ENCODE peak calls at places on chromosomes 7 and 10, in five cellular contexts. One of them, this sample, is unnamed.

GRCh38 chr7:79452032-79452494 is 1.4 kb downstream of the MAGI2 start:
- DNase-seq in GM12878: no peak
- DNase-seq in K562: no peak
- DNase-seq in GM12891: no peak
- DNase-seq in H1: peak; percentile 19
- DNase-seq in this sample: no peak

GRCh38 chr10:25933653-25934608 is at the start of gene MYO3A:
- DNase-seq in GM12878: no peak
- DNase-seq in H1: no peak
- DNase-seq in GM12891: peak; percentile 6
- DNase-seq in K562: no peak
- DNase-seq in this sample: no peak

GRCh38 chr7:101124376-101125056 is 2.4 kb upstream of the SERPINE1 start:
- DNase-seq in GM12878: no peak
- DNase-seq in GM12891: no peak
- DNase-seq in K562: no peak
- DNase-seq in H1: no peak
- DNase-seq in this sample: no peak

GRCh38 chr7:49400891-49401550 is 372.4 kb upstream of the VWC2 start:
- DNase-seq in K562: no peak
- DNase-seq in GM12891: no peak
- DNase-seq in H1: no peak
- DNase-seq in GM12878: no peak
- DNase-seq in this sample: no peak

GRCh38 chr7:93036807-93037206 is 81.0 kb downstream of the SAMD9 start:
- DNase-seq in GM12891: peak; percentile 32
- DNase-seq in H1: no peak
- DNase-seq in GM12878: peak; percentile 61
- DNase-seq in K562: no peak
- DNase-seq in this sample: no peak

GRCh38 chr10:53893061-53893460 is 908.0 kb downstream of the PCDH15 start:
- DNase-seq in GM12878: no peak
- DNase-seq in K562: no peak
- DNase-seq in H1: no peak
- DNase-seq in GM12891: no peak
- DNase-seq in this sample: no peak

GRCh38 chr7:101104799-101105198 is 19.5 kb downstream of the TRIM56 start:
- DNase-seq in GM12878: no peak
- DNase-seq in K562: no peak
- DNase-seq in GM12891: no peak
- DNase-seq in H1: no peak
- DNase-seq in this sample: no peak

GRCh38 chr10:89073719-89074118 is 83.1 kb downstream of the FAS start:
- DNase-seq in GM12878: no peak
- DNase-seq in H1: no peak
- DNase-seq in GM12891: no peak
- DNase-seq in K562: no peak
- DNase-seq in this sample: no peak

GRCh38 chr7:103149808-103150180 is 895 bp upstream of the NAPEPLD start:
- DNase-seq in GM12878: no peak
- DNase-seq in GM12891: no peak
- DNase-seq in K562: peak; percentile 24
- DNase-seq in H1: no peak
- DNase-seq in this sample: no peak

GRCh38 chr7:1050956-1051690 is 6.8 kb downstream of the GPR146 start:
- DNase-seq in GM12891: no peak
- DNase-seq in K562: no peak
- DNase-seq in H1: no peak
- DNase-seq in GM12878: no peak
- DNase-seq in this sample: no peak

GRCh38 chr7:20399516-20399915 is 68.8 kb downstream of the ITGB8 start:
- DNase-seq in K562: no peak
- DNase-seq in GM12891: no peak
- DNase-seq in GM12878: no peak
- DNase-seq in H1: no peak
- DNase-seq in this sample: no peak

GRCh38 chr7:3431306-3431705 is 130.3 kb downstream of the SDK1 start:
- DNase-seq in GM12878: no peak
- DNase-seq in GM12891: no peak
- DNase-seq in H1: no peak
- DNase-seq in K562: no peak
- DNase-seq in this sample: no peak

GRCh38 chr7:80804581-80804980 is 114.3 kb downstream of the SEMA3C start:
- DNase-seq in H1: no peak
- DNase-seq in GM12878: no peak
- DNase-seq in GM12891: no peak
- DNase-seq in K562: no peak
- DNase-seq in this sample: no peak

GRCh38 chr7:88291401-88292173 is 15.1 kb downstream of the STEAP4 start:
- DNase-seq in H1: no peak
- DNase-seq in K562: no peak
- DNase-seq in GM12878: no peak
- DNase-seq in GM12891: no peak
- DNase-seq in this sample: no peak

DNA sequence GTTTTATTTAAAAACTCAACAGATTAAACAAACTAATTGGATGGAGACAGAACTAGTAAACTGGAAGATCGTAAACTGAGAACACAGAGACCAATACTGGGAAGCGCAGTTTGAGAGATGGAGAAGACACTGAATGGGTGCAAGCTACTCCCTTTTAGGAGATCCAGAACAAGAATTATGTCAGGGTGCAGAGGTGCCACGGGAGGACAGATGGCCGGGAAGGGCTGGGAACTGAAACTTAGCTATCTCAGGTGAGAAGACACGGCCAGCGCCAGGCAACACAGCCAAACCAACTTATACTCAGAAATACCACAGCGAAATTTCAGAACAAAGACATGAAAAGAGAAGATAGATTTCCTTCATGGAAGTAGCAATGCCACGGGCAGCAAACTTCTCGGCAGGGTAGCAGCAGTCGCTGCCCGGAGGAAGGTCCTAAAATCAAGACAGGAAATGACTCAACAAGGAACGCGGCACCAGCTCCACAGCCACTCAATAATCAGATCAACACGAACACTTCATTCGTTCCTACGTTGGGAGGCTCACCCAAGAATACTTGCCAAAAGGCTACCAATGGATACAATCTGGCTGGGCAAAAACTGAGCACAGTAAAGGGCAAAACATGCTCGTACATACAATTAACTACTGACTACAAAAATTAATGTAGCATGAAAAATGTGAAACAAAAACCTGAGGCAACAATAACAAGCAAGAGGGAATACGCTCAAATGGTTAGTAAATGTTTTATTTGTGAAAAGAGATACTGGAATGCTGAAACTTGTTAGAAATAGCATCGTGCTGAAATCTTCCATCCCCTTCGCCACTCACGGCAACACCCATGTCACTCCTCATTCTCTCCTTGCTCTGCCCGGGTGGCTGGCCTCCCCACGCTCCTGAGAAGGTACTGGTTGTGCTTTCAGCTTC is 2.2 kb upstream of the LRRC27 start:
- DNase-seq in H1: no peak
- DNase-seq in K562: no peak
- DNase-seq in GM12878: no peak
- DNase-seq in GM12891: no peak
- DNase-seq in this sample: no peak
- TF ChIP-seq POLR2A in H1: no peak
- TF ChIP-seq POLR2A in K562: peak; percentile 59
- TF ChIP-seq POLR2A in GM12878: no peak
- TF ChIP-seq POLR2A in GM12891: no peak
- TF ChIP-seq POLR2A in this sample: no peak

GRCh38 chr7:129502708-129503685 is 666 bp downstream of the SMKR1 start:
- DNase-seq in GM12878: no peak
- DNase-seq in H1: no peak
- DNase-seq in GM12891: no peak
- DNase-seq in K562: no peak
- DNase-seq in this sample: no peak
- TF ChIP-seq TAF1 in GM12878: no peak
- TF ChIP-seq TAF1 in H1: no peak
- TF ChIP-seq TAF1 in GM12891: no peak
- TF ChIP-seq TAF1 in K562: no peak
- TF ChIP-seq TAF1 in this sample: no peak

GRCh38 chr10:32349199-32349585 is 2.2 kb upstream of the EPC1 start:
- DNase-seq in H1: no peak
- DNase-seq in K562: no peak
- DNase-seq in GM12878: no peak
- DNase-seq in GM12891: no peak
- DNase-seq in this sample: no peak

GRCh38 chr10:32348297-32349198 is 1.6 kb upstream of the EPC1 start:
- DNase-seq in GM12878: no peak
- DNase-seq in K562: no peak
- DNase-seq in H1: no peak
- DNase-seq in GM12891: no peak
- DNase-seq in this sample: no peak

GRCh38 chr10:32346551-32347362 is at the start of gene EPC1:
- DNase-seq in K562: peak; percentile 90
- DNase-seq in GM12878: peak; percentile 63
- DNase-seq in H1: peak; percentile 53
- DNase-seq in GM12891: peak; percentile 88
- DNase-seq in this sample: peak; percentile 87

GRCh38 chr10:32347363-32347735 is 391 bp upstream of the EPC1 start:
- DNase-seq in H1: no peak
- DNase-seq in GM12878: no peak
- DNase-seq in K562: no peak
- DNase-seq in GM12891: no peak
- DNase-seq in this sample: peak; percentile 26

GRCh38 chr10:32346134-32346550 is 816 bp downstream of the EPC1 start:
- DNase-seq in K562: peak; percentile 81
- DNase-seq in GM12891: peak; percentile 86
- DNase-seq in H1: peak; percentile 91
- DNase-seq in GM12878: peak; percentile 82
- DNase-seq in this sample: peak; percentile 87
- TF ChIP-seq POLR2A in K562: no peak
- TF ChIP-seq POLR2A in GM12891: peak; percentile 67
- TF ChIP-seq POLR2A in H1: no peak
- TF ChIP-seq POLR2A in GM12878: no peak
- TF ChIP-seq POLR2A in this sample: no peak

GRCh38 chr7:114460021-114460420 is 45.4 kb downstream of the FOXP2 start:
- DNase-seq in H1: no peak
- DNase-seq in K562: no peak
- DNase-seq in GM12891: no peak
- DNase-seq in GM12878: no peak
- DNase-seq in this sample: no peak

GRCh38 chr7:114459574-114459973 is 45.0 kb downstream of the FOXP2 start:
- DNase-seq in K562: no peak
- DNase-seq in H1: no peak
- DNase-seq in GM12891: no peak
- DNase-seq in GM12878: no peak
- DNase-seq in this sample: no peak
- TF ChIP-seq TAF1 in K562: no peak
- TF ChIP-seq TAF1 in H1: no peak
- TF ChIP-seq TAF1 in GM12891: no peak
- TF ChIP-seq TAF1 in GM12878: no peak
- TF ChIP-seq TAF1 in this sample: no peak

DNA sequence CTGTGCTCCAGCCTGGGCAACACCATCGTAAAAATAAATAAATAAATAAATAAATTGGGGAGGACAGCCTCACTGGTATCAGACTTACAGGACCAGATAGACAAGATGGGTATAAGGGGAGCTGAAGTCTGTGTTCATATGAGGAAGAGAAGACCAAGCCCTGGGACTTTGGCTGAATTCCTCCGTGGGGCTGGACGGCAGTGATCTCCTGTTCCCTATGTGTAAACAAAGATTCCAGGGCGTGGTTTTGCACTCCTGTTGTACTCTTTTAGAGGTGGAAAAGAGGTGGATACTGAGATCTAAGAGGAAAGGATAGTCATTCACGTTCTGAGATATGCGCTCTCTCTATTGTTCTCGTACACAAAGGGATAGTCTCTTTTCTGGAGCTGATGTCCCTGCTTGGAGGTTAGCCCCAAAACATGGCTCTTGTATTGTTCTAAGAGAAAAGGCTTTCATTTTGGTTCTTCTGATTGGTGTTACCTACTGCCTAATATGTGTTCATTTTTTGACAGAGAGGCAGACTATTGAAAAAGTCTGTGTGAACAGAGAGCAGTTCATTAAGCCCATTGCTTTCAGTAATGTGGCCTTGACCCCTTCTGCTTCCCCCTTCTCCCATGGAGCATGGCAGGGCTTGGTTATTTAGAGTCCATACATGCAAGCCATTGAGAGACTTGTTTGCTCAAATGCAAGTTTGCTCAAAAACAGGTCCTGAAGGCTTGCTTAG is 12.3 kb downstream of the KCTD7 start:
- DNase-seq in H1: no peak
- DNase-seq in GM12891: no peak
- DNase-seq in GM12878: no peak
- DNase-seq in K562: no peak
- DNase-seq in this sample: no peak
- TF ChIP-seq POLR2A in H1: no peak
- TF ChIP-seq POLR2A in GM12891: no peak
- TF ChIP-seq POLR2A in GM12878: no peak
- TF ChIP-seq POLR2A in K562: no peak
- TF ChIP-seq POLR2A in this sample: no peak

DNA sequence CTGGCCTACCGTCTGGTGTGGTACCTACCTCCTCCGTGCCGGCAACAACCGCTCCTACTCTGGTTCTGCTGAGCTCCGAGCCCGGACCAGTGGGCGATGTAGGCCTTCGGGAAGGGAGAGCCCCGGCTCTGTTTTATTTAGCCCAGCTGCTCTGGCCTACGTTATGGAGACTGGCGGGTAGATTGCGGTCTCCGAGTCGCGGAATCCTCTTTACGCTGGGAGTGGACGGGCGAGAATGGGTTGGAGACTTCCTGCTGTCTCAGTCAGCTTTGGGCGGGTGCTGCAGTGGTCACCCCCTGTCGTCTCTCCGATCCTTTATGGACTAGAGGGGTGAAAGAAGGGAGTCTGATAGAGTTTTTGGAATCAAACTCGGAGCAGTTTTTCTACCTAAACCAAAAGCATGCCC is 406 bp downstream of the CBLL1 start:
- DNase-seq in GM12878: no peak
- DNase-seq in H1: no peak
- DNase-seq in K562: no peak
- DNase-seq in GM12891: no peak
- DNase-seq in this sample: no peak
- TF ChIP-seq TAF1 in GM12878: no peak
- TF ChIP-seq TAF1 in H1: no peak
- TF ChIP-seq TAF1 in K562: no peak
- TF ChIP-seq TAF1 in GM12891: no peak
- TF ChIP-seq TAF1 in this sample: peak; percentile 15

This sample was measured in GM12892.